ENCODE peak calls at places on chromosome 13, in eight cellular contexts. U, S, M, C, N, D, R and Y are unnamed samples.
A peak's percentile ranks its signal among the peaks of the same experiment; 100 is the strongest.

GRCh38 chr13:51683537-51684050 is 99.3 kb downstream of the WDFY2 start:
- DNase-seq in C (no peak), R (no peak), N (no peak), D (no peak), S (no peak), U (no peak), M (no peak), Y (no peak)

GRCh38 chr13:102597029-102598015 is 536 bp downstream of the TPP2 start:
- DNase-seq in R (no peak), M (no peak), D (no peak), N (no peak), S (peak; percentile 52), C (peak; percentile 64), U (no peak), Y (peak; percentile 36)

GRCh38 chr13:41813426-41813825 is 147.5 kb downstream of the VWA8 start:
- DNase-seq in R (no peak), S (peak; percentile 66), U (no peak), M (no peak), N (no peak), D (no peak), C (no peak), Y (no peak)

GRCh38 chr13:102580552-102581169 is 16.1 kb upstream of the TPP2 start:
- DNase-seq in D (peak; percentile 55), R (no peak), U (no peak), C (peak; percentile 54), M (no peak), N (no peak), S (peak; percentile 80), Y (peak; percentile 69)

GRCh38 chr13:99486996-99487395 is 14.3 kb upstream of the TM9SF2 start:
- DNase-seq in S (no peak), R (no peak), C (no peak), M (no peak), U (no peak), D (no peak), N (no peak), Y (peak; percentile 7)

GRCh38 chr13:112213467-112214245 is 146.7 kb downstream of the SOX1 start:
- DNase-seq in D (peak; percentile 28), S (no peak), N (no peak), M (no peak), C (no peak), U (no peak), R (no peak), Y (no peak)

GRCh38 chr13:25920931-25921330 is 130.9 kb downstream of the SHISA2 start:
- DNase-seq in S (no peak), N (no peak), R (no peak), D (no peak), U (no peak), M (no peak), C (no peak), Y (no peak)

GRCh38 chr13:31477961-31478360 is 261.4 kb upstream of the RXFP2 start:
- DNase-seq in C (no peak), N (no peak), R (no peak), U (no peak), D (no peak), S (peak; percentile 30), M (no peak), Y (no peak)

GRCh38 chr13:50731400-50731799 is 112.1 kb downstream of the DLEU7 start:
- DNase-seq in N (no peak), S (peak; percentile 54), R (peak; percentile 8), D (no peak), C (no peak), M (no peak), U (no peak), Y (no peak)

GRCh38 chr13:113668491-113668971 is 1.5 kb downstream of the GRK1 start:
- DNase-seq in M (peak; percentile 8), D (no peak), U (no peak), S (no peak), C (no peak), R (no peak), N (no peak), Y (no peak)

GRCh38 chr13:38821753-38822551 is 135.1 kb downstream of the FREM2 start:
- DNase-seq in U (no peak), N (no peak), R (no peak), M (no peak), C (no peak), S (no peak), D (no peak), Y (no peak)

GRCh38 chr13:94712287-94712811 is at the start of gene SOX21:
- DNase-seq in D (no peak), N (peak; percentile 80), R (no peak), M (peak; percentile 49), S (no peak), C (no peak), U (no peak), Y (no peak)

DNA sequence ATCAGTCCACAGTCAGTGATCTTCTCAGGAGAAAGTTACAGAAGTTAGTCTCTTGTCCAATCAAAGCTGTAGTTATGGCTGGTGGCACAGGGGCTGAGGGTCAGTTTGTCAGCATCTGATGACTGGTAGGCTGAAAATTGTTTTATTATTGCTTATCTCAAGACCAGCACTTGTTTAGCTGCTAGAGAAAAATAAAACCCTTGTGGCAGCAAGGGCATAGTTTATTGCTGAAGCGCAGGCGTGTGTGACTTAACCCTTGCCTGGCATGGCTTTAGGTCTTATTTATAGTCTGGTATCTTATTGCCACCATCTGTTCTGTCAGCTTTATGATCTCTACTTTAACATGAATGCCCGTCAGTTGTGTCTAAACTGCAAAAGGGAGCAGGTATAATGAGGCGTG is 154.7 kb downstream of the USP12 start:
- DNase-seq in M (no peak), C (no peak), D (no peak), S (no peak), N (peak; percentile 30), R (no peak), U (no peak), Y (no peak)
- TF ChIP-seq USF2 in M (no peak), C (no peak), D (no peak), S (no peak), N (no peak), R (no peak), U (no peak), Y (no peak)

GRCh38 chr13:80721689-80722088 is 380.8 kb upstream of the SPRY2 start:
- DNase-seq in S (no peak), M (no peak), R (no peak), U (no peak), D (no peak), N (no peak), C (no peak), Y (no peak)
- TF ChIP-seq USF2 in S (no peak), M (no peak), R (no peak), U (no peak), D (no peak), N (no peak), C (no peak), Y (no peak)

DNA sequence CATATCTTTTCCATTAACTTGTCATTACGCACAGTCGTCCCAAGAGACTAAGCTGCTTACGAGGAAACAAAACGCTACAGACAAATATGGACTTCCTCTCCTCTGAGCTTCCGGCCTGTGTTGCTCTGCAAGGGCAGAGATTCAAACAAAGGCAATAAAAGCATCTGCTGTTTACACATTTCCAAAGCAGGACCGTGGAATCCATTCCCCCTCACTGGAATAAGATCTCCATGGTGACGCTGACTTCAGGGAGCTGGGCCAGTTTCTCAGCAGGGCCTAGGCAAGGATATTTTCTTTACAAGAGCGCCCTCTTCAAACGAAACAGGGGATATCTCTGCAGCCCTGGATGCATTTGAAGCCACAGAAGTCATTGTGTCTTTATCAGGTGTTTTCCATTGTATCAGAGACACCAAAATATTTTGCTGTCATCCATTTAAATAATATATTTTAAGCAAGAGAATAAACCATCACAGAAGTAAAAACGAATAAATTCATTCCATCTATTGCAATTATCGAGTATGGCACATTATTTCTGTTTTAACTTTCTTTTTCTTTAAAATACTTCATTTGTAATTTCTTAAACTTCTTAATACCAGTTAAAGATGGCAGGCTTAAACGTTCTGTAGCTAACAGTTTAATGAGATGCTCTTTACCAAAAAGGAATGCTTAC is 177.5 kb downstream of the DCLK1 start:
- DNase-seq in C (peak; percentile 74), S (peak; percentile 94), N (peak; percentile 54), U (peak; percentile 7), M (peak; percentile 53), D (peak; percentile 12), R (no peak), Y (peak; percentile 13)
- TF ChIP-seq USF2 in C (no peak), S (no peak), N (no peak), U (no peak), M (no peak), D (no peak), R (no peak), Y (no peak)

DNA sequence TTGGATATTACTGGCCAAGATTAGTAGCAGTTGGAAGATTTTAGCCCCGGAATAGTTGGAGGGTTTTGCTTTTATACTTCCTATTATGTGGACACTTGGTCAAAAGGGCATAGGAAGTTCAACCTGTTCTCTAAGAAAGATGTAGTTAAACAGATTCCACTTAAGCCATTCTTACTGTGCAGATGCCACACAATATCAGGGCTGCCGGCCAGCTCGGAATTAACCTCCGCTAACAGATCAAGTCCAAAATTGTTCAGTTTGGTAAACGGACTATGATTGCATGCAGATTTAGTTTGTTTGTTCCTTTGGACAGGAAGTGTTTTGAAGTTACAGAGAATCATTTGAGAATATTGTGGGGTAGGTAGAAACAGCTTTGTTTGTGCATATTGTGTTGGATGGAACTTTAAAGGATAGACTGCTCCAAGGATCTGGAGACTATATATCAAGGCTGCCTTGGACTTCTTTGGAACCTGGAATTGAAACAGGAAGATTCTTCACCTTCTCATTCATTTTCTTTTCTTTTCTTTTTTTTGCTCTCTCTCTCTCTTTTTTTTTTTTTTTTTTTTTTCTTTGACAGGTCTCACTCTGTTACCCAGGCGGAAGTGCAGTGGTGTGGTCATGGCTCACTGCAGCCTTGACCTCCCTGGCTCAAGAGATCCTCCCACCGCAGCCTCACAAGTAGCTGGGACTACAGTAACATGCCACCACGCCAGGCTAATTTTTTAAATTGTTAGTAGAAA is 5.0 kb upstream of the SPRY2 start:
- DNase-seq in D (no peak), U (no peak), N (no peak), M (no peak), C (no peak), R (no peak), S (no peak), Y (no peak)
- TF ChIP-seq USF2 in D (no peak), U (no peak), N (no peak), M (no peak), C (no peak), R (no peak), S (no peak), Y (no peak)

GRCh38 chr13:75749407-75749806 is 113.3 kb downstream of the LMO7 start:
- DNase-seq in M (no peak), S (peak; percentile 47), N (no peak), D (no peak), C (no peak), R (no peak), U (no peak), Y (no peak)
- TF ChIP-seq USF2 in M (no peak), S (no peak), N (no peak), D (no peak), C (no peak), R (no peak), U (no peak), Y (no peak)

GRCh38 chr13:110126391-110126961 is 180.5 kb downstream of the COL4A1 start:
- DNase-seq in U (no peak), N (no peak), R (no peak), C (no peak), M (no peak), D (no peak), S (peak; percentile 98), Y (no peak)
- TF ChIP-seq USF2 in U (no peak), N (no peak), R (no peak), C (no peak), M (no peak), D (no peak), S (no peak), Y (no peak)

GRCh38 chr13:33678084-33678483 is 139.9 kb upstream of the RFC3 start:
- DNase-seq in R (no peak), M (no peak), S (no peak), U (no peak), N (no peak), D (no peak), C (no peak), Y (peak; percentile 29)
- TF ChIP-seq USF2 in R (no peak), M (no peak), S (no peak), U (no peak), N (no peak), D (no peak), C (no peak), Y (no peak)